ENCODE peak calls at places on chromosomes 7 and 10, in ten cellular contexts. One of them, this sample, is unnamed.

GRCh38 chr7:36128448-36129047 is 24.5 kb upstream of the EEPD1 start:
- DNase-seq in effector memory CD4-positive, alpha-beta T cell: no peak
- DNase-seq in LoVo: peak
- DNase-seq in heart right ventricle: peak
- DNase-seq in activated CD4-positive, alpha-beta memory T cell treated with anti-CD3 and anti-CD28 coated beads for 36 hours: no peak
- DNase-seq in fibroblast of gingiva: peak
- DNase-seq in cortex of kidney: no peak
- DNase-seq in AG09309: peak
- DNase-seq in left lung: peak
- DNase-seq in naive thymus-derived CD8-positive, alpha-beta T cell: no peak
- DNase-seq in this sample: peak

GRCh38 chr10:77325233-77325537 is 312.4 kb downstream of the KCNMA1 start:
- DNase-seq in effector memory CD4-positive, alpha-beta T cell: no peak
- DNase-seq in LoVo: no peak
- DNase-seq in heart right ventricle: no peak
- DNase-seq in activated CD4-positive, alpha-beta memory T cell treated with anti-CD3 and anti-CD28 coated beads for 36 hours: no peak
- DNase-seq in fibroblast of gingiva: no peak
- DNase-seq in cortex of kidney: no peak
- DNase-seq in AG09309: no peak
- DNase-seq in left lung: no peak
- DNase-seq in naive thymus-derived CD8-positive, alpha-beta T cell: no peak
- DNase-seq in this sample: no peak

GRCh38 chr7:17405786-17406185 is 107.3 kb downstream of the AHR start:
- DNase-seq in effector memory CD4-positive, alpha-beta T cell: no peak
- DNase-seq in LoVo: peak
- DNase-seq in heart right ventricle: no peak
- DNase-seq in activated CD4-positive, alpha-beta memory T cell treated with anti-CD3 and anti-CD28 coated beads for 36 hours: no peak
- DNase-seq in fibroblast of gingiva: peak
- DNase-seq in cortex of kidney: no peak
- DNase-seq in AG09309: peak
- DNase-seq in left lung: no peak
- DNase-seq in naive thymus-derived CD8-positive, alpha-beta T cell: no peak
- DNase-seq in this sample: no peak

GRCh38 chr10:60894816-60895215 is 49.2 kb downstream of the RHOBTB1 start:
- DNase-seq in effector memory CD4-positive, alpha-beta T cell: no peak
- DNase-seq in LoVo: no peak
- DNase-seq in heart right ventricle: no peak
- DNase-seq in activated CD4-positive, alpha-beta memory T cell treated with anti-CD3 and anti-CD28 coated beads for 36 hours: no peak
- DNase-seq in fibroblast of gingiva: peak
- DNase-seq in cortex of kidney: no peak
- DNase-seq in AG09309: no peak
- DNase-seq in left lung: no peak
- DNase-seq in naive thymus-derived CD8-positive, alpha-beta T cell: no peak
- DNase-seq in this sample: no peak

GRCh38 chr10:90920986-90921643 is at the start of gene ANKRD1:
- DNase-seq in effector memory CD4-positive, alpha-beta T cell: no peak
- DNase-seq in LoVo: peak
- DNase-seq in heart right ventricle: peak
- DNase-seq in activated CD4-positive, alpha-beta memory T cell treated with anti-CD3 and anti-CD28 coated beads for 36 hours: no peak
- DNase-seq in fibroblast of gingiva: peak
- DNase-seq in cortex of kidney: no peak
- DNase-seq in AG09309: peak
- DNase-seq in left lung: no peak
- DNase-seq in naive thymus-derived CD8-positive, alpha-beta T cell: no peak
- DNase-seq in this sample: no peak

GRCh38 chr10:70849582-70850016 is 33.9 kb downstream of the SGPL1 start:
- DNase-seq in effector memory CD4-positive, alpha-beta T cell: no peak
- DNase-seq in LoVo: peak
- DNase-seq in heart right ventricle: no peak
- DNase-seq in activated CD4-positive, alpha-beta memory T cell treated with anti-CD3 and anti-CD28 coated beads for 36 hours: no peak
- DNase-seq in fibroblast of gingiva: peak
- DNase-seq in cortex of kidney: no peak
- DNase-seq in AG09309: peak
- DNase-seq in left lung: no peak
- DNase-seq in naive thymus-derived CD8-positive, alpha-beta T cell: no peak
- DNase-seq in this sample: no peak

GRCh38 chr7:140525741-140526140 is 46.4 kb upstream of the MKRN1 start:
- DNase-seq in effector memory CD4-positive, alpha-beta T cell: peak
- DNase-seq in LoVo: peak
- DNase-seq in heart right ventricle: no peak
- DNase-seq in activated CD4-positive, alpha-beta memory T cell treated with anti-CD3 and anti-CD28 coated beads for 36 hours: peak
- DNase-seq in fibroblast of gingiva: no peak
- DNase-seq in cortex of kidney: no peak
- DNase-seq in AG09309: no peak
- DNase-seq in left lung: no peak
- DNase-seq in naive thymus-derived CD8-positive, alpha-beta T cell: peak
- DNase-seq in this sample: no peak

GRCh38 chr10:14823966-14824365 is 13.9 kb downstream of the CDNF start:
- DNase-seq in effector memory CD4-positive, alpha-beta T cell: no peak
- DNase-seq in LoVo: no peak
- DNase-seq in heart right ventricle: no peak
- DNase-seq in activated CD4-positive, alpha-beta memory T cell treated with anti-CD3 and anti-CD28 coated beads for 36 hours: no peak
- DNase-seq in fibroblast of gingiva: no peak
- DNase-seq in cortex of kidney: no peak
- DNase-seq in AG09309: no peak
- DNase-seq in left lung: no peak
- DNase-seq in naive thymus-derived CD8-positive, alpha-beta T cell: no peak
- DNase-seq in this sample: no peak

GRCh38 chr10:89224697-89225443 is 17.8 kb upstream of the CH25H start:
- DNase-seq in effector memory CD4-positive, alpha-beta T cell: no peak
- DNase-seq in LoVo: no peak
- DNase-seq in heart right ventricle: peak
- DNase-seq in activated CD4-positive, alpha-beta memory T cell treated with anti-CD3 and anti-CD28 coated beads for 36 hours: no peak
- DNase-seq in fibroblast of gingiva: no peak
- DNase-seq in cortex of kidney: no peak
- DNase-seq in AG09309: no peak
- DNase-seq in left lung: no peak
- DNase-seq in naive thymus-derived CD8-positive, alpha-beta T cell: peak
- DNase-seq in this sample: no peak

GRCh38 chr10:5468262-5469106 is 30.9 kb downstream of the CALML5 start:
- DNase-seq in effector memory CD4-positive, alpha-beta T cell: no peak
- DNase-seq in LoVo: no peak
- DNase-seq in heart right ventricle: no peak
- DNase-seq in activated CD4-positive, alpha-beta memory T cell treated with anti-CD3 and anti-CD28 coated beads for 36 hours: no peak
- DNase-seq in fibroblast of gingiva: no peak
- DNase-seq in cortex of kidney: no peak
- DNase-seq in AG09309: no peak
- DNase-seq in left lung: no peak
- DNase-seq in naive thymus-derived CD8-positive, alpha-beta T cell: no peak
- DNase-seq in this sample: no peak

GRCh38 chr10:97081621-97082235 is 104.0 kb downstream of the SLIT1 start:
- DNase-seq in effector memory CD4-positive, alpha-beta T cell: peak
- DNase-seq in LoVo: peak
- DNase-seq in heart right ventricle: peak
- DNase-seq in activated CD4-positive, alpha-beta memory T cell treated with anti-CD3 and anti-CD28 coated beads for 36 hours: peak
- DNase-seq in fibroblast of gingiva: peak
- DNase-seq in cortex of kidney: no peak
- DNase-seq in AG09309: peak
- DNase-seq in left lung: peak
- DNase-seq in naive thymus-derived CD8-positive, alpha-beta T cell: peak
- DNase-seq in this sample: peak

This sample was measured in OCI-LY7.